ENCODE peak calls at places on chromosomes 13 and 19, in ten cellular contexts. E is NCI-H446 treated with DMSO at 0.1 percent for 48 hours; Z is non-pigmented ciliary epithelial cell; M is lower lobe of right lung; D is GM12891; L is GM13977; G is Calu3; F is activated CD4-positive, alpha-beta T cell treated with anti-CD3 and anti-CD28 coated beads, Interleukin-2, amount 50 U/mL, for 1 hour; U is stromal cell of bone marrow; W is GM10248. J is an unnamed sample.

GRCh38 chr19:28575816-28576215 is 637.1 kb downstream of the UQCRFS1 start:
- DNase-seq in D (no peak), G (no peak), W (no peak), U (no peak), M (no peak), L (no peak), F (no peak), E (no peak), Z (no peak), J (no peak)

GRCh38 chr13:107185889-107186288 is 618.0 kb upstream of the ARGLU1 start:
- DNase-seq in Z (peak), D (no peak), L (no peak), E (no peak), F (no peak), M (no peak), W (no peak), U (no peak), G (no peak), J (no peak)

GRCh38 chr13:87677043-87677333 is 5.8 kb downstream of the SLITRK5 start:
- DNase-seq in M (no peak), W (peak), E (no peak), U (no peak), F (no peak), Z (no peak), G (no peak), D (no peak), L (peak), J (no peak)

GRCh38 chr19:49157445-49158224 is at the start of gene TRPM4:
- DNase-seq in G (peak), W (no peak), D (no peak), M (peak), U (peak), F (peak), L (no peak), Z (no peak), E (peak), J (peak)

GRCh38 chr13:73672492-73672891 is 461.7 kb downstream of the KLF12 start:
- DNase-seq in G (no peak), D (no peak), W (no peak), U (peak), M (no peak), Z (no peak), E (no peak), F (no peak), L (no peak), J (no peak)

GRCh38 chr19:44975444-44975843 is 20.3 kb downstream of the CLPTM1 start:
- DNase-seq in U (no peak), E (no peak), D (no peak), G (no peak), M (no peak), F (no peak), Z (no peak), L (no peak), W (no peak), J (no peak)

GRCh38 chr19:37905936-37906867 is at the start of gene WDR87:
- DNase-seq in F (peak), W (peak), E (no peak), D (peak), L (peak), Z (no peak), U (no peak), M (peak), G (peak), J (peak)

GRCh38 chr13:94952787-94953186 is 240.4 kb upstream of the SOX21 start:
- DNase-seq in W (no peak), F (no peak), D (no peak), L (no peak), M (no peak), G (no peak), Z (no peak), E (no peak), U (no peak), J (no peak)

GRCh38 chr13:30739646-30740642 is 4.6 kb downstream of the ALOX5AP start:
- DNase-seq in G (peak), Z (peak), F (peak), D (no peak), L (peak), U (peak), W (peak), M (no peak), E (no peak), J (peak)

GRCh38 chr19:50658438-50659317 is 9.4 kb downstream of the C19orf81 start:
- DNase-seq in Z (no peak), U (peak), F (peak), M (peak), G (no peak), W (peak), E (no peak), L (peak), D (no peak), J (no peak)

J was measured in Caco-2.